ENCODE peak calls at places on chromosomes 2 and 18, in eight cellular contexts. R, N, K, V, H, S, Z and C are unnamed samples. For H4K20me1, the result is how much of the 10 kb centered on the place peaks cover.

GRCh38 chr2:40219141-40219540 is 232.7 kb downstream of the SLC8A1 start:
- DNase-seq in R (no peak), N (no peak), K (no peak), V (no peak), H (peak), S (no peak), Z (no peak), C (no peak)

GRCh38 chr2:27916293-27917015 is 25.9 kb downstream of the BABAM2 start:
- DNase-seq in R (no peak), N (no peak), K (no peak), V (no peak), H (no peak), S (no peak), Z (peak), C (peak)

GRCh38 chr2:137659616-137660015 is 304.7 kb upstream of the HNMT start:
- DNase-seq in R (no peak), N (peak), K (no peak), V (no peak), H (peak), S (no peak), Z (peak), C (peak)

GRCh38 chr2:33911327-33911726 is 312.2 kb upstream of the FAM98A start:
- DNase-seq in R (peak), N (no peak), K (no peak), V (no peak), H (no peak), S (no peak), Z (no peak), C (no peak)

GRCh38 chr2:221025397-221025796 is 546.7 kb downstream of the EPHA4 start:
- DNase-seq in R (no peak), N (no peak), K (no peak), V (no peak), H (no peak), S (peak), Z (no peak), C (peak)

GRCh38 chr2:206422493-206422892 is 20.8 kb upstream of the ADAM23 start:
- DNase-seq in R (no peak), N (no peak), K (no peak), V (no peak), H (no peak), S (no peak), Z (peak), C (no peak)

GRCh38 chr18:41862921-41863320 is 92.1 kb upstream of the PIK3C3 start:
- DNase-seq in R (no peak), N (no peak), K (no peak), V (no peak), H (no peak), S (no peak), Z (no peak), C (no peak)

GRCh38 chr2:213251618-213252017 is 32.6 kb upstream of the SPAG16 start:
- DNase-seq in R (peak), N (peak), K (peak), V (peak), H (peak), S (peak), Z (peak), C (peak)

GRCh38 chr2:47301277-47301618 is 101.7 kb upstream of the MSH2 start:
- DNase-seq in R (peak), N (no peak), K (no peak), V (no peak), H (no peak), S (no peak), Z (no peak), C (no peak)

GRCh38 chr18:57561728-57562423 is 24.6 kb downstream of the FECH start:
- DNase-seq in R (peak), N (peak), K (peak), V (peak), H (peak), S (peak), Z (peak), C (peak)

GRCh38 chr2:71683666-71684065 is 230.3 kb downstream of the DYSF start:
- DNase-seq in R (no peak), N (no peak), K (no peak), V (no peak), H (no peak), S (no peak), Z (no peak), C (no peak)

GRCh38 chr2:191066281-191067233 is 52.6 kb upstream of the STAT1 start:
- DNase-seq in R (no peak), N (no peak), K (no peak), V (no peak), H (no peak), S (no peak), Z (no peak), C (no peak)

GRCh38 chr18:78731423-78732032 is 248.1 kb upstream of the SALL3 start:
- DNase-seq in R (no peak), N (no peak), K (no peak), V (no peak), H (no peak), S (no peak), Z (no peak), C (no peak)

GRCh38 chr2:202494856-202495604 is 118.9 kb downstream of the BMPR2 start:
- DNase-seq in R (no peak), N (no peak), K (no peak), V (peak), H (no peak), S (no peak), Z (peak), C (no peak)

GRCh38 chr2:174138161-174138560 is 110.2 kb downstream of the OLA1 start:
- DNase-seq in R (no peak), N (no peak), K (no peak), V (no peak), H (peak), S (peak), Z (no peak), C (peak)

GRCh38 chr2:112960230-112960825 is 17.5 kb upstream of the IL36G start:
- DNase-seq in R (no peak), N (no peak), K (no peak), V (no peak), H (no peak), S (no peak), Z (no peak), C (peak)

GRCh38 chr2:83378921-83379320 is 1080.2 kb downstream of the SUCLG1 start:
- DNase-seq in R (no peak), N (no peak), K (no peak), V (no peak), H (no peak), S (no peak), Z (no peak), C (no peak)

GRCh38 chr2:145095641-145096435 is 575.9 kb upstream of the ZEB2 start:
- DNase-seq in R (no peak), N (no peak), K (no peak), V (no peak), H (peak), S (no peak), Z (no peak), C (peak)

GRCh38 chr2:183349046-183349445 is 224.8 kb downstream of the NUP35 start:
- DNase-seq in R (peak), N (no peak), K (no peak), V (peak), H (no peak), S (peak), Z (no peak), C (no peak)

GRCh38 chr2:100643906-100644501 is 81.2 kb downstream of the PDCL3 start:
- DNase-seq in R (no peak), N (no peak), K (no peak), V (no peak), H (no peak), S (no peak), Z (no peak), C (no peak)

GRCh38 chr2:82790277-82791021 is 1668.6 kb downstream of the SUCLG1 start:
- DNase-seq in R (no peak), N (no peak), K (no peak), V (peak), H (peak), S (no peak), Z (peak), C (peak)

GRCh38 chr2:4354164-4354563 is 650.8 kb downstream of the DCDC2C start:
- DNase-seq in R (no peak), N (no peak), K (no peak), V (no peak), H (no peak), S (no peak), Z (no peak), C (peak)

GRCh38 chr18:27778441-27778840 is 398.5 kb downstream of the CDH2 start:
- DNase-seq in R (no peak), N (no peak), K (no peak), V (peak), H (peak), S (no peak), Z (peak), C (peak)

GRCh38 chr2:190382851-190383250 is 25.3 kb upstream of the MFSD6 start:
- DNase-seq in R (peak), N (peak), K (peak), V (peak), H (peak), S (peak), Z (peak), C (peak)

GRCh38 chr2:53505814-53506213 is 261.8 kb upstream of the CHAC2 start:
- DNase-seq in R (no peak), N (no peak), K (no peak), V (peak), H (no peak), S (no peak), Z (no peak), C (peak)

GRCh38 chr18:61764381-61764780 is 128.4 kb downstream of the RNF152 start:
- DNase-seq in R (no peak), N (no peak), K (no peak), V (no peak), H (no peak), S (no peak), Z (no peak), C (no peak)

GRCh38 chr2:43142921-43143438 is 83.4 kb downstream of the ZFP36L2 start:
- DNase-seq in R (no peak), N (no peak), K (peak), V (no peak), H (peak), S (peak), Z (peak), C (no peak)

GRCh38 chr2:175877845-175878563 is 124.1 kb downstream of the LNPK start:
- DNase-seq in R (no peak), N (no peak), K (no peak), V (no peak), H (peak), S (no peak), Z (no peak), C (no peak)

GRCh38 chr2:36478332-36478738 is 119.6 kb downstream of the FEZ2 start:
- DNase-seq in R (no peak), N (peak), K (peak), V (no peak), H (peak), S (no peak), Z (peak), C (peak)

GRCh38 chr18:61992923-61993322 is 100.1 kb upstream of the RNF152 start:
- DNase-seq in R (peak), N (no peak), K (no peak), V (no peak), H (peak), S (no peak), Z (no peak), C (peak)

GRCh38 chr2:164920430-164920829 is 34.9 kb downstream of the SLC38A11 start:
- DNase-seq in R (peak), N (no peak), K (no peak), V (no peak), H (peak), S (no peak), Z (peak), C (peak)

GRCh38 chr2:71905205-71905604 is 242.5 kb downstream of the CYP26B1 start:
- DNase-seq in R (no peak), N (no peak), K (no peak), V (no peak), H (peak), S (no peak), Z (no peak), C (peak)

GRCh38 chr2:179818546-179818945 is 42.9 kb downstream of the ZNF385B start:
- DNase-seq in R (no peak), N (no peak), K (no peak), V (no peak), H (peak), S (no peak), Z (no peak), C (peak)

GRCh38 chr18:7607535-7608173 is 40.5 kb downstream of the PTPRM start:
- DNase-seq in R (no peak), N (no peak), K (no peak), V (no peak), H (no peak), S (no peak), Z (no peak), C (no peak)

GRCh38 chr2:218983263-218983970 is 1.6 kb downstream of the FEV start:
- DNase-seq in R (peak), N (peak), K (no peak), V (no peak), H (no peak), S (no peak), Z (no peak), C (no peak)

GRCh38 chr2:218982312-218983262 is 2.4 kb downstream of the FEV start:
- DNase-seq in R (peak), N (peak), K (no peak), V (no peak), H (no peak), S (no peak), Z (no peak), C (no peak)

GRCh38 chr2:218980800-218981389 is 4.1 kb downstream of the FEV start:
- DNase-seq in R (peak), N (peak), K (no peak), V (no peak), H (peak), S (no peak), Z (no peak), C (no peak)

GRCh38 chr2:218981390-218982311 is 3.3 kb downstream of the FEV start:
- DNase-seq in R (peak), N (peak), K (no peak), V (peak), H (peak), S (no peak), Z (peak), C (no peak)

GRCh38 chr2:218979846-218980738 is 4.9 kb downstream of the FEV start:
- DNase-seq in R (peak), N (peak), K (peak), V (peak), H (peak), S (peak), Z (peak), C (peak)
- TF ChIP-seq EZH2phosphoT487 in R (no peak), N (no peak), K (no peak), V (no peak), H (no peak), S (no peak), Z (peak), C (no peak)

DNA sequence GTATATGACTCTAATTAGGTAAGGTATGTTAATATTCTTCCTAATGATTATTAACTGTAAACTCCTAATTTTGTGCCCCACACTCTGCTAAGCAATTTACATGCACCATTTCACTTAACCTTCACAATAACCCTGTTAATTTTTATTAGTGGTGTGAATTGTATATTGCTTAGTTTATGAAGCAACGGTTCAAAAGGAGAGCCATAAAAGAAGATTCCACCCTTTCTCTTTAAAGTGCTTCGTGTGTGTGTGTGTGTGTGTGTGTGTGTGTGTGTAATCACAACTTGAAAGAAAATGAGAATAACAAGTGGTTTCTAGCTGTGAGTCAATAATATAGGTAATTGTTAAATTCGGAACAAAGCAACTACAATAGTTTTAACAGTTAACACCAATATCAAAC is 60.6 kb downstream of the CCNT2 start:
- DNase-seq in R (no peak), N (no peak), K (no peak), V (no peak), H (no peak), S (no peak), Z (no peak), C (no peak)
- H4K20me1 ChIP-seq in R (under half), N (under half), K (under half), V (under half), H (under half), S (under half), Z (under half), C (under half)

GRCh38 chr18:76803413-76803812 is 18.9 kb upstream of the ZNF236 start:
- DNase-seq in R (no peak), N (no peak), K (no peak), V (no peak), H (no peak), S (no peak), Z (no peak), C (no peak)

GRCh38 chr18:76803814-76804213 is 18.5 kb upstream of the ZNF236 start:
- DNase-seq in R (peak), N (peak), K (no peak), V (peak), H (peak), S (peak), Z (peak), C (peak)

GRCh38 chr18:76806301-76806700 is 16.1 kb upstream of the ZNF236 start:
- DNase-seq in R (no peak), N (no peak), K (no peak), V (no peak), H (no peak), S (no peak), Z (no peak), C (no peak)

GRCh38 chr18:76808561-76808960 is 13.8 kb upstream of the ZNF236 start:
- DNase-seq in R (no peak), N (no peak), K (no peak), V (no peak), H (no peak), S (no peak), Z (no peak), C (no peak)

GRCh38 chr18:76805221-76805620 is 17.1 kb upstream of the ZNF236 start:
- DNase-seq in R (no peak), N (no peak), K (no peak), V (no peak), H (peak), S (no peak), Z (no peak), C (peak)
- TF ChIP-seq EZH2phosphoT487 in R (no peak), N (no peak), K (no peak), V (no peak), H (no peak), S (no peak), Z (no peak), C (no peak)

GRCh38 chr2:134155134-134155533 is 98.7 kb upstream of the MGAT5 start:
- DNase-seq in R (peak), N (no peak), K (no peak), V (no peak), H (no peak), S (peak), Z (no peak), C (no peak)
- H4K20me1 ChIP-seq in R (under half), N (under half), K (under half), V (under half), H (under half), S (under half), Z (under half), C (under half)